ENCODE peak calls at places on chromosomes 2 and 18, in four cellular contexts. L, I, J and B are unnamed samples.

GRCh38 chr2:9631976-9632700 is 1.3 kb upstream of the YWHAQ start:
- DNase-seq in L (peak), I (no peak), J (no peak), B (no peak)

GRCh38 chr2:149473538-149473937 is 114.0 kb downstream of the MMADHC start:
- DNase-seq in L (no peak), I (no peak), J (no peak), B (peak)

GRCh38 chr2:238924496-238925195 is 76.8 kb downstream of the TWIST2 start:
- DNase-seq in L (no peak), I (no peak), J (no peak), B (no peak)

GRCh38 chr2:41878726-41879366 is 169.0 kb upstream of the PKDCC start:
- DNase-seq in L (peak), I (no peak), J (peak), B (no peak)

GRCh38 chr2:62287895-62288589 is 92.1 kb downstream of the B3GNT2 start:
- DNase-seq in L (peak), I (peak), J (peak), B (no peak)

GRCh38 chr2:19538411-19538963 is 180.1 kb upstream of the OSR1 start:
- DNase-seq in L (peak), I (peak), J (peak), B (peak)

GRCh38 chr2:3128786-3129185 is 248.8 kb downstream of the EIPR1 start:
- DNase-seq in L (no peak), I (no peak), J (no peak), B (no peak)

GRCh38 chr2:158228943-158229508 is 127.3 kb downstream of the UPP2 start:
- DNase-seq in L (no peak), I (no peak), J (no peak), B (no peak)

GRCh38 chr2:31404302-31404701 is 10.2 kb downstream of the XDH start:
- DNase-seq in L (no peak), I (no peak), J (no peak), B (no peak)

GRCh38 chr2:175111200-175111657 is 56.8 kb downstream of the ATF2 start:
- DNase-seq in L (peak), I (peak), J (peak), B (peak)

GRCh38 chr18:12990128-12990485 is 1.1 kb upstream of the CEP192 start:
- DNase-seq in L (no peak), I (no peak), J (no peak), B (no peak)

GRCh38 chr2:66111706-66112105 is 323.2 kb upstream of the MEIS1 start:
- DNase-seq in L (no peak), I (no peak), J (no peak), B (no peak)

GRCh38 chr2:110101911-110102774 is 13.5 kb downstream of the MALL start:
- DNase-seq in L (peak), I (peak), J (no peak), B (peak)

GRCh38 chr2:29878898-29879297 is 42.5 kb downstream of the ALK start:
- DNase-seq in L (peak), I (no peak), J (no peak), B (peak)

GRCh38 chr2:216404010-216404618 is 8.2 kb upstream of the SMARCAL1 start:
- DNase-seq in L (no peak), I (peak), J (peak), B (peak)

GRCh38 chr2:215511454-215512346 is 75.8 kb upstream of the FN1 start:
- DNase-seq in L (no peak), I (peak), J (no peak), B (no peak)

GRCh38 chr2:239048771-239049170 is 200.9 kb downstream of the TWIST2 start:
- DNase-seq in L (no peak), I (no peak), J (no peak), B (no peak)

GRCh38 chr2:129459200-129459876 is 520.1 kb upstream of the RAB6C start:
- DNase-seq in L (no peak), I (no peak), J (no peak), B (no peak)

GRCh38 chr2:129462349-129462748 is 517.1 kb upstream of the RAB6C start:
- DNase-seq in L (no peak), I (no peak), J (no peak), B (no peak)

GRCh38 chr2:129462967-129463366 is 516.5 kb upstream of the RAB6C start:
- DNase-seq in L (no peak), I (no peak), J (no peak), B (no peak)

GRCh38 chr2:129459881-129460280 is 519.6 kb upstream of the RAB6C start:
- DNase-seq in L (no peak), I (no peak), J (no peak), B (no peak)

DNA sequence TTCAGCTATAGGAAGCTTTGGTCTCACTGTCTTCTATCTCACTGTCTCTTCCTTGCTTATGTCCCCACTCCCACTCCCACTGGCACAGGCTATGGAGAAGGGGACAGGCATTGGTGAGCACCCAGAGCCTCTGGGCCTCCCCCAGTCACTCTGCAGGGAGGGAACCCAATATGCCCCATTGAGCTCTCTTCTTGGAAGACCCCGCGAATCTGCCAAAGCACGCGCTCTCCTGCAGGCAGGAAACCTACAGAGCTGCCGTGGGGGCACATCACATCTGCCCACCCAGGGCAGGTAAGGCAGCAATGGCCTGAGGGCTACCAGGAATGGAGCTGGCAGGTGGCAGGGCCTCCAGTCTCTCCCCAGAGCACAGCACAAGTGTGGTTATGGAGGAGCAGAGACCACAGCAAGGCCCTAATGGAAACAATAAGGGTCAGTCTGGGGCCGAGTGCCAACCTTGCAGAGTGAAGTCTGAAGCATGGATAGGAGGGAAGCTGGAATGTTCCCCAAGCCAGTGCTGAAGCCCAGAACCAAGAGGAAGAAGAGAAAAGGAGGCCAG is 518.7 kb upstream of the RAB6C start:
- DNase-seq in L (no peak), I (no peak), J (no peak), B (no peak)
- H3K4me3 ChIP-seq in L (no peak), I (no peak), J (no peak), B (no peak)

GRCh38 chr2:176686328-176686727 is 417.1 kb downstream of the MTX2 start:
- DNase-seq in L (no peak), I (no peak), J (no peak), B (no peak)

GRCh38 chr2:176682278-176682677 is 413.0 kb downstream of the MTX2 start:
- DNase-seq in L (no peak), I (no peak), J (peak), B (no peak)

GRCh38 chr2:176681584-176682115 is 412.4 kb downstream of the MTX2 start:
- DNase-seq in L (no peak), I (no peak), J (no peak), B (no peak)

GRCh38 chr2:176685908-176686307 is 416.7 kb downstream of the MTX2 start:
- DNase-seq in L (no peak), I (no peak), J (no peak), B (no peak)

GRCh38 chr2:176683565-176684210 is 414.4 kb downstream of the MTX2 start:
- DNase-seq in L (no peak), I (no peak), J (no peak), B (no peak)
- TF ChIP-seq CTCF in L (no peak), I (no peak), J (no peak), B (no peak)

GRCh38 chr18:3218817-3219216 is 951 bp downstream of the MYOM1 start:
- DNase-seq in L (no peak), I (no peak), J (no peak), B (no peak)
- H3K4me3 ChIP-seq in L (no peak), I (no peak), J (no peak), B (no peak)

GRCh38 chr2:126359494-126359893 is 296.5 kb upstream of the GYPC start:
- DNase-seq in L (no peak), I (no peak), J (peak), B (no peak)
- TF ChIP-seq CTCF in L (no peak), I (peak), J (no peak), B (no peak)

GRCh38 chr2:85537600-85538506 is 1.1 kb upstream of the MAT2A start:
- DNase-seq in L (peak), I (no peak), J (peak), B (no peak)

GRCh38 chr2:85539361-85540130 is 578 bp downstream of the MAT2A start:
- DNase-seq in L (peak), I (peak), J (peak), B (no peak)

GRCh38 chr2:85536479-85536878 is 2.5 kb upstream of the MAT2A start:
- DNase-seq in L (peak), I (no peak), J (peak), B (no peak)

GRCh38 chr2:85540131-85540587 is 1.2 kb downstream of the MAT2A start:
- DNase-seq in L (peak), I (no peak), J (peak), B (no peak)

GRCh38 chr2:85538507-85539360 is at the start of gene MAT2A:
- DNase-seq in L (peak), I (peak), J (peak), B (peak)
- H3K4me3 ChIP-seq in L (peak), I (peak), J (peak), B (peak)

GRCh38 chr18:33916200-33916599 is 308.5 kb downstream of the NOL4 start:
- DNase-seq in L (no peak), I (no peak), J (no peak), B (no peak)
- TF ChIP-seq CTCF in L (no peak), I (no peak), J (no peak), B (no peak)

DNA sequence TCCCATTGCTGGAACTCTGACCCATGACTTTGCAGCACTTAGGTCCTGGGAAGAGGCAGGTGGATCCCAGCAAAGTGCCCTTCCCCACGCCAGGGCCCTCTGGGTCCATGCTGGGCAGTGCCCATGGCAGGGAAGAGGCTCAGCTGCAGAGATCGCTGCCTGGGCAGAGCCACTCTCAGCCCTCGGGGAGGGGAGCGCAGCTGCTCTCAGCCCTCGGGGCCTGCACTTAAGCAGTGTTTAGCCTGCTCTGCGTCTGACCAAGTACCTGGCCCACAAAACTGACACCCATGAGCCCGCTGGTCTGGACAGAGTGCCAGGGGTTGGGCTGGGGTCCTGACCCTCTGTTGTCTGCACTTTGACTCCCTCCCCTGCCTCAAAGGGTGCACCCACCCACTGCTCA is 46.3 kb downstream of the AQP12A start:
- DNase-seq in L (no peak), I (no peak), J (no peak), B (no peak)
- H3K4me3 ChIP-seq in L (no peak), I (no peak), J (no peak), B (no peak)